ENCODE peak calls at places on chromosomes 4 and X, in five cellular contexts. X, A, E, W and S are unnamed samples.

GRCh38 chr4:147138171-147138570 is 192.5 kb upstream of the TTC29 start:
- DNase-seq in X (no peak), A (peak; percentile 3), E (no peak), W (peak; percentile 33), S (no peak)

GRCh38 chr4:112348488-112349158 is 51.5 kb downstream of the ALPK1 start:
- DNase-seq in X (no peak), A (peak; percentile 87), E (peak; percentile 90), W (peak; percentile 84), S (no peak)

GRCh38 chrX:107000013-107000515 is at the start of gene MORC4:
- DNase-seq in X (peak; percentile 18), A (peak; percentile 63), E (peak; percentile 72), W (peak; percentile 81), S (peak; percentile 82)

GRCh38 chr4:97761760-97762512 is 381.3 kb downstream of the STPG2 start:
- DNase-seq in X (no peak), A (no peak), E (no peak), W (no peak), S (no peak)

GRCh38 chrX:69501433-69501832 is 2.7 kb upstream of the NALF2 start:
- DNase-seq in X (no peak), A (no peak), E (peak; percentile 55), W (no peak), S (no peak)

GRCh38 chr4:112421911-112422310 is 94.1 kb downstream of the NEUROG2 start:
- DNase-seq in X (no peak), A (no peak), E (no peak), W (no peak), S (no peak)

GRCh38 chrX:47129879-47130358 is 14.6 kb downstream of the NDUFB11 start:
- DNase-seq in X (no peak), A (peak; percentile 39), E (no peak), W (no peak), S (no peak)

GRCh38 chrX:142891046-142891445 is 134.7 kb upstream of the SPANXN4 start:
- DNase-seq in X (no peak), A (no peak), E (no peak), W (no peak), S (no peak)

GRCh38 chrX:103629295-103630170 is 758 bp downstream of the TCEAL1 start:
- DNase-seq in X (no peak), A (peak; percentile 73), E (peak; percentile 77), W (peak; percentile 67), S (peak; percentile 66)

GRCh38 chr4:126752702-126753101 is 880.1 kb upstream of the INTU start:
- DNase-seq in X (no peak), A (no peak), E (no peak), W (no peak), S (no peak)

GRCh38 chr4:72564184-72564583 is 4.8 kb downstream of the ADAMTS3 start:
- DNase-seq in X (no peak), A (peak; percentile 90), E (no peak), W (peak; percentile 54), S (no peak)

GRCh38 chr4:8004066-8004465 is 64.4 kb upstream of the AFAP1 start:
- DNase-seq in X (no peak), A (no peak), E (no peak), W (no peak), S (no peak)

GRCh38 chr4:176272799-176273198 is 3.8 kb upstream of the ASB5 start:
- DNase-seq in X (no peak), A (no peak), E (no peak), W (no peak), S (no peak)

GRCh38 chr4:183398298-183399129 is 45.9 kb upstream of the CDKN2AIP start:
- DNase-seq in X (peak; percentile 48), A (peak; percentile 92), E (peak; percentile 80), W (peak; percentile 69), S (peak; percentile 83)

GRCh38 chrX:139932077-139932900 is 564 bp downstream of the ATP11C start:
- DNase-seq in X (no peak), A (peak; percentile 72), E (peak; percentile 40), W (peak; percentile 26), S (peak; percentile 62)

GRCh38 chr4:144820115-144820514 is 174.2 kb downstream of the HHIP start:
- DNase-seq in X (no peak), A (peak; percentile 56), E (no peak), W (peak; percentile 11), S (no peak)

GRCh38 chrX:43868791-43869190 is 13.5 kb downstream of the MAOB start:
- DNase-seq in X (no peak), A (no peak), E (no peak), W (peak; percentile 0), S (no peak)
- H3K27ac ChIP-seq in X (no peak overlapping the region), A (no peak overlapping the region), E (no peak overlapping the region), W (no peak overlapping the region), S (no peak overlapping the region)

GRCh38 chr4:85475631-85476233 is 782 bp downstream of the ARHGAP24 start:
- DNase-seq in X (no peak), A (peak; percentile 48), E (peak; percentile 54), W (no peak), S (peak; percentile 60)

GRCh38 chr4:85474356-85474755 is 594 bp upstream of the ARHGAP24 start:
- DNase-seq in X (no peak), A (no peak), E (no peak), W (no peak), S (no peak)

GRCh38 chr4:85477538-85477937 is 2.6 kb downstream of the ARHGAP24 start:
- DNase-seq in X (no peak), A (peak; percentile 59), E (no peak), W (no peak), S (no peak)

GRCh38 chr4:85478576-85478975 is 3.6 kb downstream of the ARHGAP24 start:
- DNase-seq in X (no peak), A (peak; percentile 76), E (no peak), W (no peak), S (no peak)

GRCh38 chr4:85474818-85475630 is at the start of gene ARHGAP24:
- DNase-seq in X (no peak), A (peak; percentile 96), E (peak; percentile 92), W (peak; percentile 83), S (peak; percentile 91)
- H3K27ac ChIP-seq in X (no peak within 1 kb of the TSS), A (peak within 1 kb of the TSS; percentile 85), E (peak within 1 kb of the TSS; percentile 75), W (no peak within 1 kb of the TSS), S (peak within 1 kb of the TSS; percentile 84)

DNA sequence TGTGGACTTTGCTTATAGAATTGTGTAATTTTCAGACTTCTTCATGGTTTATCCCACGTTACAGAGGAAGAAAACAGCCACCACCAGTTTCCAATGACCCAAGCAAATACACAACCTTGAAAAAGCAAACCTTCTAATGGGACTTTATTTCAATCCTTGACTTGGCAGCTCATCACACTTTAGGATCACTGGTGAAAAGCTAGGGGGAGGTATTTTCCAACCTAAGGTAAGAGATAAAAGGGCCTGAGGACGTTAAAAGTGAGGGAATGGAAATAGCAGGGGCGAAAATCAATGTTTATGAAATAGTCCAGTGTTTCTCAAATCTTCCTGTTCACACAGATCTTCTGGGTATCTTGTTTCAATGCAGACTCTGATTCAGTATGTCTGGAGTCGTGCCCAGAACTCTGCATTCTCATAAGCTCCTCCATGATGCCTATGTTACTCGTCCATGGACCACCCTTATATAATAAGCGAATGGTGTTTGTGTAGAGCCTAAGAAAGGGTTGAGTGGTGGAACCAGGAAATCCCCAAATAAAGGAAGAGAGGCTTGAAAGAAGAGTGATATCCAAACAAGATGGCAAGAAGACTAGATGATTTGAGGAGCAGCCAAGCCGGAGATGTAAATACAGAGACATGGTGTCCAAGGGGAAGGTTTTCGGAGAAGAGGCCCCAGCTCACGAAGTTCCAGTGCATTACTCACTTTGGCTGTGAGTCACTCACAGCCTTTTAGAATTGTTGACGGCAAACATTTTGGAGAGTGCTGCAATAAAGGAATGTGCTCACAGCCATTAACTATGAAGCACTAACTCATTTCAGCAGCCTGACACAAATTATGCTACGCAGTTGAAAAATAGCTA is 215.6 kb upstream of the PPARGC1A start:
- DNase-seq in X (no peak), A (peak; percentile 96), E (no peak), W (peak; percentile 99), S (no peak)
- H3K27ac ChIP-seq in X (no peak overlapping the region), A (peak overlapping the region; percentile 93), E (peak overlapping the region; percentile 46), W (peak overlapping the region; percentile 86), S (no peak overlapping the region)

GRCh38 chr4:48215977-48216376 is 53.7 kb downstream of the TEC start:
- DNase-seq in X (no peak), A (no peak), E (no peak), W (no peak), S (no peak)
- H3K27ac ChIP-seq in X (no peak overlapping the region), A (no peak overlapping the region), E (no peak overlapping the region), W (no peak overlapping the region), S (no peak overlapping the region)

DNA sequence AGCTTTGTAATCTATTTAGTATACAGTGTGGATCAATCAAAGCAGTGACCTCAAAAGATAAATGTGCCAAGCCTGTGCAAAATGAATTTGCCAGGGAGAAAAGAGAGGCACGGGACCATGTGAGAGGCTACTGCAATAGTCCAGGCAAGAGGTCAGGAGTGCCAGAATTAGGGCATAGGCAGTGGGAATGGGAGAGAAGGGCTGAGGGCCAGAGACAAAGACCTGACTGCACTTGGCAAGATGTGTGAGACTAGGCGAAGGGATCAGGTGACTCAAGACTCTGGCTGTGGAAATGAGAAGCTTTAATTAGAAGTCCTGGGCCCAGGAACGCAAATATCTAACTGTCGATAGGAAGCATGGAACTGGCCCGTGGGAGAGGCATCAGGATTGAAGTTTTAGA is 168.1 kb downstream of the DHX15 start:
- DNase-seq in X (no peak), A (no peak), E (no peak), W (no peak), S (no peak)
- H3K27ac ChIP-seq in X (no peak overlapping the region), A (no peak overlapping the region), E (peak overlapping the region; percentile 10), W (no peak overlapping the region), S (no peak overlapping the region)

DNA sequence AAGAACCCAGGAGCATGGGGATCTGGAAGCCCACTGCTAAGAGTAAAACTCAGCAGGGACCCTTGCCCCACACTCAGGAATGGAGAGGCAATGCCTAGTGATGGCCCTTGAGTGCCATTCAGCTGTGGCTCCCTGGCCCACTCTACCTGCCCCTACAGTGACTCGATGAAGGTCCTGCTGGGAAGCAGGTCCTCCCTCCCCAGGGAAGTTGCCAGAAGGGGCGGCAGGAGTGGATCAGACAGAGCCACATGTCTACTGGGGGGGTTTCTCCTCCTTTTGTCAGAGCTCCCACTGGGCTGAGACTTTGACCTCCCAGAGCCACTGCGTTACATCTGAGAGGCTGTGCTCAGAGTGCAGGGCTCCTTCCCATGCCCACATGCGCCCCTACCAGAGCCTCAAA is 1.2 kb downstream of the SLC10A3 start:
- DNase-seq in X (no peak), A (no peak), E (no peak), W (no peak), S (no peak)
- H3K27ac ChIP-seq in X (peak overlapping the region; percentile 53), A (peak overlapping the region; percentile 99), E (peak overlapping the region; percentile 87), W (no peak overlapping the region), S (no peak overlapping the region)